ENCODE peak calls at places on chromosomes 13 and 19, in nine cellular contexts. W is AG10803, B is prostate gland, H is PC-3, J is dorsolateral prefrontal cortex, Q is body of pancreas, N is neural progenitor cell, C is cardiac muscle cell, E is left ventricle myocardium inferior. F is an unnamed sample.

GRCh38 chr19:12937243-12938053 is 961 bp upstream of the CALR start:
- DNase-seq in W (peak; percentile 31), B (no peak), H (peak; percentile 52), J (no peak), Q (peak; percentile 66), N (peak; percentile 69), C (peak; percentile 38), E (no peak), F (peak; percentile 74)

GRCh38 chr13:23428183-23428528 is 5.3 kb downstream of the SACS start:
- DNase-seq in W (no peak), B (no peak), H (no peak), J (no peak), Q (no peak), N (no peak), C (no peak), E (no peak), F (no peak)

GRCh38 chr19:47436712-47437401 is 17.5 kb upstream of the MEIS3 start:
- DNase-seq in W (peak; percentile 46), B (peak; percentile 77), H (peak; percentile 74), J (peak; percentile 68), Q (peak; percentile 83), N (peak; percentile 88), C (peak; percentile 83), E (peak; percentile 68), F (peak; percentile 91)

GRCh38 chr19:15265849-15266248 is 33.6 kb upstream of the EPHX3 start:
- DNase-seq in W (peak; percentile 95), B (peak; percentile 76), H (peak; percentile 76), J (peak; percentile 93), Q (peak; percentile 98), N (no peak), C (no peak), E (peak; percentile 90), F (no peak)

GRCh38 chr13:113448885-113449692 is 4.2 kb downstream of the ADPRHL1 start:
- DNase-seq in W (peak; percentile 67), B (no peak), H (peak; percentile 93), J (peak; percentile 70), Q (peak; percentile 91), N (no peak), C (no peak), E (no peak), F (no peak)

GRCh38 chr13:38705351-38705750 is 18.5 kb downstream of the FREM2 start:
- DNase-seq in W (no peak), B (no peak), H (no peak), J (no peak), Q (no peak), N (no peak), C (no peak), E (no peak), F (no peak)

GRCh38 chr19:33177417-33177976 is 16.6 kb upstream of the LRP3 start:
- DNase-seq in W (no peak), B (peak; percentile 17), H (peak; percentile 39), J (no peak), Q (peak; percentile 73), N (peak; percentile 79), C (peak; percentile 79), E (no peak), F (peak; percentile 83)

GRCh38 chr19:49442354-49442753 is 1.0 kb upstream of the SLC17A7 start:
- DNase-seq in W (no peak), B (no peak), H (peak; percentile 20), J (no peak), Q (peak; percentile 29), N (peak; percentile 67), C (no peak), E (peak; percentile 45), F (peak; percentile 64)

GRCh38 chr13:93496985-93497673 is 270.5 kb downstream of the GPC6 start:
- DNase-seq in W (no peak), B (no peak), H (no peak), J (no peak), Q (no peak), N (peak; percentile 11), C (peak; percentile 77), E (no peak), F (no peak)

GRCh38 chr13:45615501-45616101 is at the start of gene ERICH6B:
- DNase-seq in W (no peak), B (no peak), H (no peak), J (peak; percentile 71), Q (peak; percentile 7), N (peak; percentile 92), C (peak; percentile 70), E (peak; percentile 19), F (peak; percentile 76)

GRCh38 chr13:36979361-36980040 is 19.6 kb downstream of the ALG5 start:
- DNase-seq in W (peak; percentile 37), B (no peak), H (no peak), J (no peak), Q (no peak), N (no peak), C (no peak), E (no peak), F (no peak)

GRCh38 chr13:36986462-36987240 is 12.5 kb downstream of the ALG5 start:
- DNase-seq in W (peak; percentile 2), B (no peak), H (no peak), J (no peak), Q (no peak), N (no peak), C (no peak), E (no peak), F (no peak)

DNA sequence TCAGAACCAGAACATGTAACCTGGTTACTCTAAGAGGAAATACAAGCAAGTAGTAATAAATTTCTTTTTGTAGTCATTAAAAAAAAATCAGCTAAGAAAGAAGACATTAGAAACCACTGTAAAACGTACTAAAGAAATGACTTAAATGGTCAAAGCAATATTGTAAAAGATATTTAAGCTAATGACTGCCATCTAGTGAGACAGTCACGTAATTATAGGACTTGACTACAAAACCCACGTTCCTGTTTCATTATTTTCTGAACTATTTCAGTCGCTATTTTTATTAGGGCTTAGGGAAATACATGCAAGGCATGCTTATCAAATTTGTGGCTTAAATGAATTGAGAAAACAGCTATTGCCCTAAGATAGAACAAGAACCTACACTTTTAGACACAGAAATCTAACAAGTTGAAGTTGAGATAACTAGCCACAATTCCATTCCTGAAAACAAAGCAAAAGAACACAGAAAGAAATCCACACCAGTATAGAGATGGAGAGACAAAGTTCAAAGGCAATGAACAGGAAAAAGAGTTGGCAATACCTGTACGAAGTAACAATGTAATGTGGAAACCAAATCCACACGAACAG is 17.9 kb downstream of the ALG5 start:
- DNase-seq in W (peak; percentile 68), B (no peak), H (peak; percentile 62), J (no peak), Q (no peak), N (peak; percentile 46), C (peak; percentile 52), E (no peak), F (no peak)
- TF ChIP-seq CTCF in W (peak; percentile 68), B (peak; percentile 65), H (peak; percentile 67), J (peak; percentile 68), Q (peak; percentile 34), N (peak; percentile 62), C (peak; percentile 49), E (peak; percentile 64), F (peak; percentile 52)

DNA sequence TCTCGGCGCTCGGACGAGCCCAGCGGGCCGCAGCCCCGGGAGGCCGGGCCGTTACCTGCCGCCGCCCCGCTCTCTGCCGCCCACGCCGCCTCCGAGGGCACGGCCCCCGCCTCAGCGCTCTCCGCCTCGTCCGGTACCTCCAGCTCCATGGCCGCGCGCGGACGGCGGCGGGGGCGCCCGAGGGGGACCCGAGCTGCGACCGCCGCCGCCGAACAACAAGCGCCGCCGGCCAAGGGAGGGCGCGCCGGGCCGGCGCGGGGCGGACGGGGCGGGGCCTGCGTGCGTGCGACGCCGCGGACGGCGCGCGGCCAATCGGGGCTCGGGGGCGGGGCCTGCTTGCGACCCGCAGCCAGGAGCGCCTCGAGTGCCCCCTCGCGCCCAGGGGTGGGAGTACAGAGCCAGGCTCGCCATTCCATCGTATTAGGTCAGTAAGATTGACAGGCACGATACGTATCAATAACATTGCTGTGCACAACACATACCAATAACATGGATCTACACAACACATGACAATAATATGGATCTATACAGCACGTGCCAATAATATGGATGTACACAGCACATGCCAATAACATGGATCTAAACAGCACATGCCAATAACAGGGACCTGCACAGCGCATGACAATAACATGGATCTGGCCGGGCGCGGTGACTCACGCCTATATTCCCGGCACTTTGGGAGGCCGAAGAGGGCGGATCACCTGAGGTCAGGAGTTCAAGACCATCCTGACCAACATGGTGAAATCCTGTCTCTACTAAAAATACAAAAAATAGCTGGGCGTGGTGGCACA is at the start of gene PIP5K1C:
- DNase-seq in W (peak; percentile 77), B (peak; percentile 84), H (peak; percentile 79), J (peak; percentile 89), Q (peak; percentile 89), N (peak; percentile 97), C (peak; percentile 95), E (peak; percentile 91), F (peak; percentile 98)
- TF ChIP-seq CTCF in W (peak; percentile 65), B (peak; percentile 97), H (peak; percentile 56), J (peak; percentile 88), Q (peak; percentile 91), N (peak; percentile 68), C (peak; percentile 73), E (peak; percentile 87), F (peak; percentile 65)

GRCh38 chr13:84870190-84870589 is 929.0 kb downstream of the SLITRK6 start:
- DNase-seq in W (no peak), B (no peak), H (peak; percentile 60), J (no peak), Q (no peak), N (no peak), C (no peak), E (no peak), F (no peak)
- TF ChIP-seq CTCF in W (no peak), B (no peak), H (peak; percentile 57), J (no peak), Q (no peak), N (peak; percentile 35), C (no peak), E (peak; percentile 20), F (no peak)

GRCh38 chr13:67421475-67421874 is 191.3 kb upstream of the PCDH9 start:
- DNase-seq in W (no peak), B (no peak), H (no peak), J (no peak), Q (no peak), N (no peak), C (no peak), E (no peak), F (no peak)

GRCh38 chr13:67410645-67411044 is 180.5 kb upstream of the PCDH9 start:
- DNase-seq in W (no peak), B (no peak), H (no peak), J (no peak), Q (no peak), N (peak; percentile 41), C (no peak), E (no peak), F (no peak)

DNA sequence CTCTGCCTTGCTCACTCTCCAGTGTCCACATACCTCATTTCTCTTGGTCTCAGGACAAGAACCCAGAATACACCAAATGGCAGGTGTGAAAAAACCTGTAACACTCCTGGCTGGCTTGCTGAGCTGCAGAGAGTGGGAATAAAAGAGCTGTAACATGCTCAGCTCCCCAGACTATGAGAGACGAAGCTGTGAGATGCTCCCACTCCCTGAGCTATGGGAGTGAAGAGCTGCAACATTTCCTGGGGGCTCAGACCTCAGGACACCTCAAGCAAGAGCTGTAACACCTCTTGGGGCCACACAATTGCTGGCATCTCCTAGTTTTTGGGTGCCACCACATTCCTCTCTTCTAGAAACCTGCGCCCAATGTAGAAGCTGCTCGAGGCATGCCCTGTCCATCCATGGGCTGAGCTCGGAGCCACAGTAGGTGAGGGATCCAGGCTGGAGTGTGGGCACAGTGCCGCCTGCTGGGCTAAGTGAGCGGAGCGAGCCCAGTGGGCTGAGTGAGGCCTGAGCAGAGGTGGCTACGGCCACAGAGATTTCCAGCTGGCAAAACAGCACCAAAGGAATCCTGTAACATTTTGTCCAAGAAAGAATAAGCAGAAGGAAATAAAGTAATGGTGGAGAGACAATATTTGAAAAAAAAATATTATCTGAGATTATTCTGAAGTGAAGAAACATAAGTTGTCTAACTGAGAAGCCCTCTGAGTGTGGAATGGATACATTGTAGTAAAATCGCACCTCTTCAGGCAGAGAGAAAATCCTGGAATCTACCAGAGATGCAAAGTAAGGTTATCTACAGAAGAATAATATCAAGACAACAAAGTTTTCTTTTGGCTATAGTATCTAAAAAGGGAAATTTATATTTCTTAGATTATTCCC is 186.2 kb upstream of the PCDH9 start:
- DNase-seq in W (peak; percentile 1), B (no peak), H (peak; percentile 45), J (no peak), Q (no peak), N (peak; percentile 68), C (peak; percentile 66), E (no peak), F (peak; percentile 83)
- TF ChIP-seq CTCF in W (peak; percentile 52), B (no peak), H (peak; percentile 72), J (no peak), Q (no peak), N (peak; percentile 73), C (peak; percentile 88), E (peak; percentile 52), F (peak; percentile 82)